ENCODE peak calls at places on chromosomes 13 and 19, in four cellular contexts. Y, L, F and T are unnamed samples.
A peak's percentile ranks its signal among the peaks of the same experiment; 100 is the strongest.

GRCh38 chr19:32637480-32637879 is 37.5 kb downstream of the ANKRD27 start:
- DNase-seq in Y (no peak), L (no peak), F (no peak), T (no peak)

GRCh38 chr19:18203408-18203862 is 407 bp downstream of the RAB3A start:
- DNase-seq in Y (no peak), L (no peak), F (peak; percentile 69), T (no peak)

GRCh38 chr19:49489601-49490167 is 2.3 kb downstream of the RPL13A start:
- DNase-seq in Y (peak; percentile 75), L (no peak), F (no peak), T (no peak)

GRCh38 chr13:30744056-30744684 is 8.8 kb downstream of the ALOX5AP start:
- DNase-seq in Y (peak; percentile 54), L (peak; percentile 95), F (no peak), T (no peak)

GRCh38 chr19:48837081-48837524 is 812 bp upstream of the HSD17B14 start:
- DNase-seq in Y (no peak), L (peak; percentile 67), F (peak; percentile 95), T (peak; percentile 74)

GRCh38 chr13:74246398-74246975 is 112.3 kb upstream of the KLF12 start:
- DNase-seq in Y (no peak), L (no peak), F (no peak), T (no peak)

GRCh38 chr13:51688937-51689336 is 104.7 kb downstream of the WDFY2 start:
- DNase-seq in Y (no peak), L (no peak), F (no peak), T (no peak)

GRCh38 chr13:25945596-25945995 is 106.2 kb downstream of the SHISA2 start:
- DNase-seq in Y (no peak), L (no peak), F (peak; percentile 51), T (no peak)

GRCh38 chr19:54024660-54025059 is 33.2 kb downstream of the CACNG6 start:
- DNase-seq in Y (peak; percentile 41), L (no peak), F (no peak), T (no peak)

GRCh38 chr13:103104340-103104739 is 38.1 kb upstream of the SLC10A2 start:
- DNase-seq in Y (no peak), L (no peak), F (no peak), T (peak; percentile 51)

GRCh38 chr13:22451345-22451744 is 729.4 kb upstream of the SGCG start:
- DNase-seq in Y (peak; percentile 3), L (no peak), F (no peak), T (no peak)

GRCh38 chr19:14441041-14441938 is 8.2 kb downstream of the PKN1 start:
- DNase-seq in Y (no peak), L (no peak), F (peak; percentile 57), T (no peak)

GRCh38 chr19:2270572-2271515 is 11.1 kb downstream of the PEAK3 start:
- DNase-seq in Y (peak; percentile 44), L (no peak), F (peak; percentile 83), T (no peak)

GRCh38 chr19:1856345-1856697 is 7.1 kb downstream of the KLF16 start:
- DNase-seq in Y (no peak), L (no peak), F (no peak), T (no peak)

GRCh38 chr19:57830071-57830602 is at the start of gene ZNF587B:
- DNase-seq in Y (peak; percentile 47), L (no peak), F (peak; percentile 50), T (peak; percentile 77)

GRCh38 chr19:14059652-14060155 is 2.2 kb downstream of the PALM3 start:
- DNase-seq in Y (peak; percentile 87), L (no peak), F (peak; percentile 23), T (no peak)

GRCh38 chr19:38792250-38793111 is 3.5 kb downstream of the LGALS7B start:
- DNase-seq in Y (no peak), L (no peak), F (no peak), T (no peak)

GRCh38 chr19:13526552-13526951 is 20.3 kb upstream of the CACNA1A start:
- DNase-seq in Y (no peak), L (no peak), F (no peak), T (peak; percentile 83)

GRCh38 chr13:97720881-97721280 is 232.6 kb upstream of the IPO5 start:
- DNase-seq in Y (no peak), L (no peak), F (no peak), T (no peak)

GRCh38 chr19:13938361-13939027 is at the start of gene PODNL1:
- DNase-seq in Y (no peak), L (no peak), F (peak; percentile 86), T (no peak)

GRCh38 chr19:33683881-33684549 is 62.3 kb downstream of the CHST8 start:
- DNase-seq in Y (peak; percentile 7), L (no peak), F (no peak), T (peak; percentile 89)

GRCh38 chr13:52882803-52883202 is 34.4 kb upstream of the PCDH8 start:
- DNase-seq in Y (no peak), L (no peak), F (no peak), T (no peak)

GRCh38 chr13:26344980-26345379 is 91.1 kb downstream of the CDK8 start:
- DNase-seq in Y (no peak), L (no peak), F (no peak), T (no peak)

GRCh38 chr13:53045110-53045509 is 16.5 kb downstream of the OLFM4 start:
- DNase-seq in Y (no peak), L (no peak), F (peak; percentile 21), T (no peak)

GRCh38 chr13:87234981-87235380 is 436.2 kb upstream of the SLITRK5 start:
- DNase-seq in Y (no peak), L (no peak), F (no peak), T (no peak)

GRCh38 chr13:26459276-26460131 is 98.0 kb upstream of the WASF3 start:
- DNase-seq in Y (no peak), L (no peak), F (no peak), T (no peak)

GRCh38 chr19:4870025-4870700 is 2.7 kb upstream of the PLIN3 start:
- DNase-seq in Y (peak; percentile 98), L (no peak), F (no peak), T (no peak)

GRCh38 chr13:43936630-43937029 is 56.9 kb downstream of the LACC1 start:
- DNase-seq in Y (no peak), L (no peak), F (no peak), T (no peak)

GRCh38 chr19:40598121-40598917 is 2.9 kb upstream of the LTBP4 start:
- DNase-seq in Y (peak; percentile 63), L (no peak), F (peak; percentile 94), T (no peak)

GRCh38 chr13:76965759-76966421 is 17.6 kb downstream of the ACOD1 start:
- DNase-seq in Y (no peak), L (no peak), F (peak; percentile 54), T (no peak)

GRCh38 chr19:45352062-45352461 is 11.5 kb downstream of the KLC3 start:
- DNase-seq in Y (no peak), L (no peak), F (no peak), T (no peak)

GRCh38 chr19:13143135-13143534 is 7.0 kb downstream of the STX10 start:
- DNase-seq in Y (peak; percentile 51), L (no peak), F (no peak), T (no peak)

GRCh38 chr13:23074054-23074805 is 106.5 kb upstream of the SGCG start:
- DNase-seq in Y (no peak), L (no peak), F (no peak), T (no peak)

GRCh38 chr13:68428292-68428691 is 1198.2 kb upstream of the PCDH9 start:
- DNase-seq in Y (peak; percentile 6), L (no peak), F (no peak), T (no peak)

GRCh38 chr19:31262673-31263308 is 86.4 kb downstream of the TSHZ3 start:
- DNase-seq in Y (no peak), L (no peak), F (peak; percentile 26), T (no peak)

GRCh38 chr19:31263317-31263716 is 85.9 kb downstream of the TSHZ3 start:
- DNase-seq in Y (no peak), L (no peak), F (peak; percentile 38), T (no peak)

GRCh38 chr19:31266196-31266595 is 83.0 kb downstream of the TSHZ3 start:
- DNase-seq in Y (no peak), L (no peak), F (no peak), T (no peak)

GRCh38 chr19:31266731-31267130 is 82.5 kb downstream of the TSHZ3 start:
- DNase-seq in Y (no peak), L (no peak), F (no peak), T (no peak)

DNA sequence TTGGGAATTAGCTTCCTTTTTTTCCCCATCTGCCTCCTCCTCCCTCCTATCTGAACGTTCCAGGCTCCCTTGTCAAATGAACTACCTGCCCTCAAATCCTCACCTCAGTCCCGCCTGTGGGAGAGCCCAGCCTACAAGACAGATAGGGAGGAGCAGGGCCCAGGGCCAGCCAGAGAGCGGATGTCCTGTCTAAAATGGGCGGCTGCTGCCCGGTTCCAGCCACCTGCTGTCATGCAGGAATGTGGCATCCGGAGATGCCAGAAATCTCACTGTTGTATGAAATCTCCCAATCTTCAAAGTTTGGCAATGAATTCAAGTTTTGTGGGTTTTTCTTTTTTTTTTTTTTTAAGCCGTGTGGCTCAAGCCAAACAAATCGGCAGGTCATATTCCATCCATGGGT is 84.9 kb downstream of the TSHZ3 start:
- DNase-seq in Y (no peak), L (no peak), F (no peak), T (no peak)
- TF ChIP-seq YY1 in Y (no peak), L (no peak), F (no peak), T (no peak)

GRCh38 chr13:98942485-98942884 is 35.4 kb downstream of the DOCK9 start:
- DNase-seq in Y (no peak), L (no peak), F (no peak), T (no peak)
- TF ChIP-seq TCF12 in Y (no peak), L (no peak), F (no peak), T (no peak)

DNA sequence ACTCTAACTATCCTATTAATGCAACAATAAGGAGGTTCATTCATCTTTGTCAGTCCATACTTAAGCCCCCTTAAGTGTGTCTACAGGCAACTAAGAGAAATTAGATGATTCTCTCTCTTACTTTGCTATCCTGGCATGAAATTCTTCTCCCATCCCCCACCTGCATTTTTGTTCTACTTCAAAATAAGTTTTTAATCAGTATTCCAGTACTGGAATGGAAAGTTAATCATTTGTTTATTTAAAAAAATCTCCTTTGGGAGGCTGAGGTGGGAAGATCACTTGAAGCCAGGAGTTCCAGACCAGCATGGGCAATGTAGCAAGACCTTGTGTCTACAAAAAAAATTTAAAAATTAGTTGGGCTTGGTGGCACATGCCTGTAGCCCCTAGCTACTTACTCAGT is 222.1 kb downstream of the MZT1 start:
- DNase-seq in Y (no peak), L (no peak), F (no peak), T (no peak)
- TF ChIP-seq YY1 in Y (no peak), L (no peak), F (no peak), T (no peak)

GRCh38 chr19:16872728-16873127 is 16.1 kb upstream of the F2RL3 start:
- DNase-seq in Y (no peak), L (no peak), F (no peak), T (no peak)

GRCh38 chr19:16874250-16874977 is 14.4 kb upstream of the F2RL3 start:
- DNase-seq in Y (no peak), L (no peak), F (no peak), T (no peak)

GRCh38 chr19:16869331-16869972 is 19.3 kb upstream of the F2RL3 start:
- DNase-seq in Y (no peak), L (no peak), F (no peak), T (no peak)

GRCh38 chr19:16873603-16874002 is 15.2 kb upstream of the F2RL3 start:
- DNase-seq in Y (no peak), L (no peak), F (no peak), T (no peak)

DNA sequence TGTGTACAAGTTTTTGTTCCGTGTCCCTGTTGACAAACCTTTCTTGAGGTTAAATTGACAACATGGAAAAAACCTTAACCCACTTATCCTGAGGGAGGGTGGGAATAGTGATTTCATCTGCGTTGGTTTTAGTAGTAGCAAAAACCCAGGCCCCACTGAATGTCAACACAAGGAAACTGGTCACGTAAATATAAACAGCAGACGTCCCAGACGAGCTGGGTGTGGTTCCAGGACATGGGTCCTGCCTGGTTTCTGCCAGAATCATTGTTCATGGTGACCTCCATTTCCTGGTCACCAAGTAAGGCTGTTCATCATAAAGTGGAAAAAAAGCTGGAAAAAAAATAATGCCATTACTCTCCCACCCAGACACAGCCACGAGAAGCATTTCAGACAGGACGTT is 16.9 kb upstream of the F2RL3 start:
- DNase-seq in Y (no peak), L (no peak), F (no peak), T (no peak)
- TF ChIP-seq TCF12 in Y (no peak), L (no peak), F (no peak), T (no peak)